ENCODE peak calls at places on chromosome 5, in six cellular contexts. F, D, B, O, I and M are unnamed samples.

GRCh38 chr5:145938699-145939531 is 2.5 kb downstream of the SH3RF2 start:
- DNase-seq in O (no peak), B (no peak), I (no peak), D (no peak), F (no peak), M (no peak)

GRCh38 chr5:16600397-16600796 is 16.4 kb downstream of the RETREG1 start:
- DNase-seq in F (no peak), O (no peak), I (no peak), B (no peak), D (peak), M (peak)

GRCh38 chr5:94086194-94086593 is 344.8 kb upstream of the POU5F2 start:
- DNase-seq in I (no peak), O (no peak), B (no peak), F (no peak), D (no peak), M (no peak)

GRCh38 chr5:179297026-179297425 is 48.2 kb downstream of the ADAMTS2 start:
- DNase-seq in I (no peak), F (no peak), B (no peak), D (no peak), O (no peak), M (peak)

GRCh38 chr5:152632380-152632779 is 227.3 kb upstream of the NMUR2 start:
- DNase-seq in O (no peak), D (no peak), I (no peak), B (no peak), F (no peak), M (no peak)

GRCh38 chr5:72651779-72652178 is 144.6 kb upstream of the ZNF366 start:
- DNase-seq in O (no peak), D (no peak), F (no peak), B (no peak), I (no peak), M (no peak)

GRCh38 chr5:135073771-135074345 is 39.8 kb upstream of the PITX1 start:
- DNase-seq in D (no peak), O (no peak), F (peak), I (no peak), B (no peak), M (peak)

GRCh38 chr5:89280103-89281037 is 397.4 kb upstream of the MEF2C start:
- DNase-seq in B (no peak), O (no peak), F (no peak), I (no peak), D (no peak), M (peak)

GRCh38 chr5:81556809-81557208 is 162.9 kb upstream of the ACOT12 start:
- DNase-seq in O (no peak), D (no peak), B (no peak), I (no peak), F (no peak), M (no peak)

GRCh38 chr5:172902497-172903472 is 56.4 kb upstream of the RPL26L1 start:
- DNase-seq in F (peak), O (peak), D (no peak), I (peak), B (no peak), M (peak)

GRCh38 chr5:35963381-35963843 is 25.0 kb upstream of the CAPSL start:
- DNase-seq in F (no peak), O (no peak), D (no peak), B (no peak), I (no peak), M (no peak)

GRCh38 chr5:124655943-124656459 is 90.4 kb downstream of the ZNF608 start:
- DNase-seq in B (no peak), I (peak), D (no peak), O (peak), F (peak), M (peak)

GRCh38 chr5:54673523-54674225 is 156.1 kb downstream of the SNX18 start:
- DNase-seq in F (no peak), B (peak), D (peak), O (no peak), I (no peak), M (peak)

GRCh38 chr5:57650360-57651069 is 167.9 kb upstream of the ACTBL2 start:
- DNase-seq in F (peak), D (no peak), B (peak), O (no peak), I (peak), M (peak)

GRCh38 chr5:169064093-169064492 is 236.8 kb downstream of the SLIT3 start:
- DNase-seq in B (no peak), I (no peak), F (no peak), O (no peak), D (no peak), M (peak)

GRCh38 chr5:38831909-38832308 is 13.9 kb upstream of the OSMR start:
- DNase-seq in I (no peak), O (no peak), F (no peak), B (no peak), D (no peak), M (peak)

GRCh38 chr5:1068204-1068894 is 43.5 kb downstream of the SLC12A7 start:
- DNase-seq in F (no peak), B (no peak), D (no peak), O (no peak), I (no peak), M (no peak)

GRCh38 chr5:31187591-31187990 is 5.9 kb upstream of the CDH6 start:
- DNase-seq in D (no peak), I (no peak), B (no peak), F (no peak), O (no peak), M (no peak)

GRCh38 chr5:153959134-153959957 is 79.4 kb downstream of the FAM114A2 start:
- DNase-seq in O (no peak), F (peak), B (no peak), D (no peak), I (no peak), M (peak)

GRCh38 chr5:161778796-161779195 is 69.1 kb upstream of the GABRA1 start:
- DNase-seq in B (no peak), F (no peak), I (no peak), D (no peak), O (no peak), M (no peak)

GRCh38 chr5:74167206-74167929 is 473.2 kb downstream of the ENC1 start:
- DNase-seq in O (no peak), F (peak), B (no peak), I (no peak), D (peak), M (no peak)

GRCh38 chr5:96209829-96210228 is 223.2 kb downstream of the PCSK1 start:
- DNase-seq in I (no peak), F (no peak), O (no peak), D (no peak), B (no peak), M (no peak)

GRCh38 chr5:53318303-53318702 is 162.1 kb upstream of the FST start:
- DNase-seq in F (no peak), I (no peak), O (no peak), B (no peak), D (no peak), M (no peak)

GRCh38 chr5:38896760-38897159 is 50.9 kb downstream of the OSMR start:
- DNase-seq in O (no peak), B (no peak), I (no peak), F (no peak), D (no peak), M (no peak)

GRCh38 chr5:138051441-138052296 is 18.8 kb upstream of the FAM13B start:
- DNase-seq in I (no peak), D (no peak), F (no peak), B (no peak), O (no peak), M (peak)

GRCh38 chr5:135834639-135835529 is at the start of gene SLC25A48:
- DNase-seq in D (no peak), B (no peak), I (peak), O (peak), F (no peak), M (peak)

GRCh38 chr5:73853091-73853490 is 227.1 kb downstream of the ARHGEF28 start:
- DNase-seq in F (peak), D (no peak), O (no peak), I (no peak), B (no peak), M (no peak)

GRCh38 chr5:172508471-172509404 is 54.4 kb upstream of the SH3PXD2B start:
- DNase-seq in F (no peak), I (no peak), D (no peak), B (no peak), O (no peak), M (no peak)

GRCh38 chr5:267716-268115 is 3.7 kb upstream of the PDCD6 start:
- DNase-seq in F (no peak), O (no peak), B (no peak), I (no peak), D (no peak), M (no peak)

GRCh38 chr5:1643651-1644392 is 120.1 kb upstream of the LPCAT1 start:
- DNase-seq in D (no peak), O (no peak), B (no peak), F (no peak), I (no peak), M (no peak)

GRCh38 chr5:14510156-14510734 is 71.3 kb upstream of the OTULINL start:
- DNase-seq in F (no peak), O (no peak), D (no peak), I (no peak), B (no peak), M (no peak)

GRCh38 chr5:178453224-178453623 is 137.0 kb downstream of the COL23A1 start:
- DNase-seq in B (no peak), I (no peak), O (no peak), D (no peak), F (peak), M (peak)